ENCODE peak calls at places on chromosomes 13 and 19, in six cellular contexts. B is sigmoid colon, Q is SK-N-SH, L is suprapubic skin, J is upper lobe of left lung, M is transverse colon. K is an unnamed sample.

GRCh38 chr13:68019901-68020300 is 789.8 kb upstream of the PCDH9 start:
- DNase-seq in Q (no peak), B (no peak), M (no peak), L (no peak), J (no peak), K (no peak)

GRCh38 chr19:45419396-45419795 is 4.3 kb downstream of the ERCC1 start:
- DNase-seq in L (no peak), M (peak; percentile 61), Q (no peak), B (no peak), J (no peak), K (no peak)

GRCh38 chr13:33455291-33455690 is 169.7 kb upstream of the STARD13 start:
- DNase-seq in B (no peak), L (no peak), J (no peak), Q (no peak), M (no peak), K (no peak)

GRCh38 chr13:80340643-80341097 is 256 bp downstream of the SPRY2 start:
- DNase-seq in L (no peak), Q (no peak), B (peak; percentile 73), J (no peak), M (no peak), K (peak; percentile 39)

GRCh38 chr13:31042501-31043165 is 110.2 kb downstream of the TEX26 start:
- DNase-seq in B (no peak), L (no peak), J (no peak), M (no peak), Q (no peak), K (no peak)

GRCh38 chr13:97631158-97631557 is 197.2 kb downstream of the RAP2A start:
- DNase-seq in M (no peak), B (no peak), Q (no peak), J (no peak), L (no peak), K (no peak)

GRCh38 chr13:44088911-44089851 is 209.5 kb downstream of the LACC1 start:
- DNase-seq in L (no peak), M (no peak), J (no peak), Q (no peak), B (no peak), K (no peak)

GRCh38 chr19:44747739-44748425 is 626 bp upstream of the BCL3 start:
- DNase-seq in B (peak; percentile 89), L (peak; percentile 88), M (peak; percentile 84), Q (peak; percentile 63), J (peak; percentile 91), K (peak; percentile 52)

GRCh38 chr13:41995946-41996345 is 35.0 kb upstream of the VWA8 start:
- DNase-seq in J (no peak), B (no peak), M (no peak), L (no peak), Q (no peak), K (no peak)

DNA sequence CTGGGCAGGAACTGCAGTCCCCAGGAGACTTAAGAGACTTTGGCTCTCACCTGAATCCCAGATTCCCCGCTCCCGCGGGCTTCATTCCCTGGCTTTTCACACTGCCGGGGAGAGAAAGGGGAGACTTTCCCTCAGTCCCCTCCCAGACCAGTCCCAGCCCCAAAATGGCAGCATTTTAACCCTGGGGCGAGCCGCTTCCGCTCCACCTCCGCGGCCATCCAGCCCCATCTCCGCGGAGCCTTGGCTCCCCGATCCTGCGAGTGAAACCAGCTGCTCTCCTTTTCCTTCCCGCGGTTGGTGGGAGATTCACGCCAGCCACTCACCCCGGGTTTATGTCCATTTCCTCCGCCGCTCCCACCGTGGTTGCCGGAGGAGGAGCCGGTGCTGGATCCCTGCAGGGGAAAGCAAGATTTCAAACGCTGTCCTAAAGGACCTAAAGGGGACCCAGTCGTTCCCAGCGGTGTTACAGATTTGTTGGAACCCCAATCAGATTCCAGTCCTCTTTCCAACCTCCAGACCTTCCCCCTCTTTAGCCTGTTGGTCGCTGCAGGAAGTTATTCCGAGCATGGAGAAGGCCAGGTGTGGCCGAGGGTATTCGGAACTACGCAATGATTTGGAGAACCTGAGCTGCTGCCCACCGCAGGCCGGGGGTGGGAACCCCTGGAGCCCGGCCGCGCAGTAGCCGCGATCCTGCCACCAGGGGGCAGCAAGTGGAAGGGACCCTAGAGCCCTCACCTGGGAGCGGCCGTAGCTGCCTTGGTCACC is 3.4 kb downstream of the DMKN start:
- DNase-seq in Q (peak; percentile 90), J (peak; percentile 96), L (no peak), M (peak; percentile 86), B (peak; percentile 83), K (peak; percentile 33)
- H3K27ac ChIP-seq in Q (no peak overlapping the region), J (peak overlapping the region; percentile 77), L (peak overlapping the region; percentile 81), M (peak overlapping the region; percentile 13), B (peak overlapping the region; percentile 27), K (peak overlapping the region; percentile 59)

GRCh38 chr13:114062341-114062740 is 70.1 kb downstream of the RASA3 start:
- DNase-seq in L (no peak), J (no peak), Q (no peak), M (no peak), B (no peak), K (no peak)
- H3K4me1 ChIP-seq in L (peaks cover 66% of the 10 kb centered on the region), J (peaks cover 71% of the 10 kb centered on the region), Q (peaks cover 39% of the 10 kb centered on the region), M (peaks cover 46% of the 10 kb centered on the region), B (peaks cover 51% of the 10 kb centered on the region), K (peaks cover 76% of the 10 kb centered on the region)

GRCh38 chr13:74217816-74218215 is 83.6 kb upstream of the KLF12 start:
- DNase-seq in L (no peak), Q (no peak), B (no peak), M (no peak), J (no peak), K (no peak)

GRCh38 chr13:74210693-74211393 is 76.6 kb upstream of the KLF12 start:
- DNase-seq in J (no peak), B (no peak), L (no peak), Q (peak; percentile 25), M (no peak), K (peak; percentile 9)

GRCh38 chr13:74218291-74218690 is 84.1 kb upstream of the KLF12 start:
- DNase-seq in J (no peak), M (no peak), B (no peak), L (no peak), Q (no peak), K (no peak)

GRCh38 chr13:74215420-74215819 is 81.2 kb upstream of the KLF12 start:
- DNase-seq in L (no peak), Q (no peak), M (no peak), B (no peak), J (no peak), K (no peak)

GRCh38 chr13:74214321-74214720 is 80.1 kb upstream of the KLF12 start:
- DNase-seq in Q (no peak), M (no peak), J (no peak), L (no peak), B (no peak), K (no peak)
- TF ChIP-seq EP300 in Q (no peak), M (no peak), J (no peak), L (no peak), B (no peak), K (no peak)

GRCh38 chr13:110366733-110367132 is 59.6 kb downstream of the COL4A2 start:
- DNase-seq in J (no peak), B (no peak), L (no peak), M (no peak), Q (no peak), K (no peak)

GRCh38 chr13:110369400-110369799 is 62.3 kb downstream of the COL4A2 start:
- DNase-seq in L (no peak), J (no peak), B (no peak), Q (no peak), M (no peak), K (no peak)

GRCh38 chr13:110367620-110368019 is 60.5 kb downstream of the COL4A2 start:
- DNase-seq in B (no peak), J (no peak), M (no peak), L (no peak), Q (peak; percentile 63), K (no peak)

GRCh38 chr13:110365876-110366275 is 58.8 kb downstream of the COL4A2 start:
- DNase-seq in L (no peak), J (no peak), B (no peak), Q (no peak), M (no peak), K (no peak)

DNA sequence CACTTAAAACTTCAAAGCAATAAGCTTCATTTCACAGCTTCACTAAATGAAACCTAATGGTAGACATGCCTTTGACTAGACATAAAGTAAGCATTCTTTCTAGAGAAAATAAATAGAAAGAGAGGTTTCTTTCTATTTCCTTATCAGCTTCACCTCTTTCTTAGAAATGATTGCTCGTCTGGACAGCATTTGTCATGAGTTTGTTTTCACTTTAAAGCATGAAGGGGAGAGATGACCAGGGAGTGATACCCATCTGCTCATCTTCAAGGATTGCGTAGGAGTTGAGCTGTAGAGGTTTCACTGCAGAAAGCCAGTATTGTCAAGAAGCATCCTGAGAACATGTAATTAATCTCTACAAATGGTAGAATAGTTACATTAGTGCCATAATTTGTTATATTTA is 61.3 kb downstream of the COL4A2 start:
- DNase-seq in J (no peak), Q (no peak), B (no peak), L (no peak), M (no peak), K (no peak)
- H3K27ac ChIP-seq in J (no peak overlapping the region), Q (no peak overlapping the region), B (peak overlapping the region; percentile 95), L (no peak overlapping the region), M (no peak overlapping the region), K (peak overlapping the region; percentile 27)

DNA sequence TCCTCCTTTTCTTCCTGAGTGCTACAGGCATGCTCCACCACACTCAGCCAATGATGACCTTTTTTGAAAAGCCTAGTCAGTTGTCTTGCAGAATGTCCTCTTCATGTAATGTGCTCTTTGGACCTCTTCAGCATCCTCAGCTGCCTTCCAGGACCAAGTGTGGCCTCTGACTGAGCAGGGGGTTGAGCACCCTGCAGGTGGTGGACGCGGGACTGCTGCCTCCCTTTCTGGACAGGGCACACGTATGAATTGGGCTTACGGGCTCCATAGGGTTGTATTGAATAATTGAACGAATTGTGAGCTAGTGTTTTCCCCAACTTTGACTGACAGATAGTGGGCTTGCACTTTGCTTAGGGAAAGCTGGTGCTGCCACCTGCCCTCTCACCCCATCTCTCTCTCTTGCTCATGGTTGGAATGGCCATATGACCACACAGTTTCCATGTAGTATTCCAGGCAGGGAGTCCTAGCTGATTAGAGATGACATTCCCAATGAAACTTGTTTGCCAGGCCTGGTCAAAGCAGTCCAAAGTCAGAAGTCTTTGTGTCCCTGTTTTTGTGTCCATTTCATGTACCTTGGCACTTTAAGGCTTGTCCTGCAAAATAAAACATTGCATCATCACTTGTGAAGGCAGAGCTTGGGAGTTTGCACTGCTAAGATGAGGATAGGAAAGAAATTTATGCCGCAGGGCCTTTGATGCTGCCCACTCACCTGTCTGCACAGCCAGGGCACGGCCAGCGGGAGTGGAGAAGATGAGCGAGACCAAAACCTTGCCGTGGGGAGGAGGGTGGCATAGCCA is 76.3 kb upstream of the NPAS1 start:
- DNase-seq in B (no peak), Q (no peak), L (no peak), M (no peak), J (peak; percentile 27), K (no peak)
- H3K4me1 ChIP-seq in B (peaks cover 29% of the 10 kb centered on the region), Q (peaks cover 6% of the 10 kb centered on the region), L (peaks cover 51% of the 10 kb centered on the region), M (peaks cover 40% of the 10 kb centered on the region), J (peaks cover 21% of the 10 kb centered on the region), K (peaks cover 31% of the 10 kb centered on the region)

K was measured in tibial nerve.